ENCODE peak calls at places on chromosomes 1 and 21, in four cellular contexts. L is Panc1, N is pancreas, A is RCC 7860. M is an unnamed sample.

GRCh38 chr1:159171688-159172501 is 480 bp downstream of the CADM3 start:
- DNase-seq in L (no peak), N (no peak), A (no peak), M (no peak)

GRCh38 chr1:182485861-182486260 is 35.9 kb downstream of the RGSL1 start:
- DNase-seq in L (no peak), A (no peak), N (no peak), M (no peak)

GRCh38 chr21:28538987-28539622 is 453.6 kb downstream of the LTN1 start:
- DNase-seq in N (no peak), L (no peak), A (no peak), M (no peak)

GRCh38 chr21:33557447-33557846 is 14.6 kb downstream of the SON start:
- DNase-seq in N (no peak), L (no peak), A (no peak), M (no peak)

GRCh38 chr1:24952413-24952841 is 22.4 kb upstream of the RUNX3 start:
- DNase-seq in N (no peak), A (peak), L (no peak), M (peak)

GRCh38 chr1:88892146-88892877 is 945 bp upstream of the GTF2B start:
- DNase-seq in A (peak), N (peak), L (peak), M (no peak)

GRCh38 chr21:36461918-36462486 is 17.9 kb downstream of the CLDN14 start:
- DNase-seq in A (no peak), L (no peak), N (no peak), M (no peak)

GRCh38 chr1:22365331-22366295 is 86.0 kb upstream of the ZBTB40 start:
- DNase-seq in A (no peak), L (no peak), N (no peak), M (no peak)

GRCh38 chr1:14259191-14259757 is 339.2 kb upstream of the KAZN start:
- DNase-seq in N (peak), A (no peak), L (no peak), M (no peak)

GRCh38 chr1:58592521-58593134 is 15.6 kb upstream of the TACSTD2 start:
- DNase-seq in N (peak), A (peak), L (no peak), M (peak)

GRCh38 chr1:111690306-111690617 is 48.9 kb downstream of the INKA2 start:
- DNase-seq in L (no peak), N (peak), A (peak), M (no peak)

GRCh38 chr1:61642475-61643232 is 82.3 kb downstream of the TM2D1 start:
- DNase-seq in N (no peak), L (no peak), A (no peak), M (no peak)

GRCh38 chr1:161153682-161154337 is at the start of gene UFC1:
- DNase-seq in N (peak), A (peak), L (peak), M (no peak)

GRCh38 chr1:210296682-210297081 is 32.0 kb upstream of the HHAT start:
- DNase-seq in N (no peak), L (no peak), A (no peak), M (no peak)

GRCh38 chr1:181094402-181094801 is 5.9 kb downstream of the IER5 start:
- DNase-seq in A (no peak), L (no peak), N (no peak), M (no peak)

GRCh38 chr1:8678688-8679410 is 138.6 kb downstream of the RERE start:
- DNase-seq in L (no peak), N (no peak), A (no peak), M (no peak)

GRCh38 chr21:25385912-25386474 is 221.3 kb downstream of the MRPL39 start:
- DNase-seq in L (peak), N (peak), A (peak), M (no peak)

GRCh38 chr1:11781298-11781697 is 19.3 kb downstream of the C1orf167 start:
- DNase-seq in A (no peak), L (no peak), N (no peak), M (no peak)

GRCh38 chr1:1442069-1442770 is 6.7 kb downstream of the VWA1 start:
- DNase-seq in N (peak), L (no peak), A (no peak), M (no peak)

GRCh38 chr1:183597656-183598055 is 7.4 kb upstream of the NCF2 start:
- DNase-seq in A (no peak), L (no peak), N (no peak), M (no peak)

GRCh38 chr1:27515626-27516025 is 25.7 kb upstream of the WASF2 start:
- DNase-seq in L (no peak), A (no peak), N (no peak), M (no peak)